ENCODE peak calls at places on chromosome 13, in nine cellular contexts. One of them, this sample, is unnamed.

GRCh38 chr13:74074723-74075122 is 59.5 kb downstream of the KLF12 start:
- DNase-seq in Peyer's patch: no peak
- DNase-seq in BJ: no peak
- DNase-seq in psoas muscle: no peak
- DNase-seq in GM12865: no peak
- DNase-seq in lower leg skin: no peak
- DNase-seq in tibial nerve: no peak
- DNase-seq in AG09309: no peak
- DNase-seq in neural crest cell: no peak
- DNase-seq in this sample: no peak

GRCh38 chr13:109787135-109787954 is 962 bp upstream of the IRS2 start:
- DNase-seq in Peyer's patch: peak; percentile 59
- DNase-seq in BJ: no peak
- DNase-seq in psoas muscle: peak; percentile 31
- DNase-seq in GM12865: no peak
- DNase-seq in lower leg skin: no peak
- DNase-seq in tibial nerve: no peak
- DNase-seq in AG09309: no peak
- DNase-seq in neural crest cell: peak; percentile 46
- DNase-seq in this sample: no peak

GRCh38 chr13:83620535-83621220 is 261.6 kb downstream of the SLITRK1 start:
- DNase-seq in Peyer's patch: no peak
- DNase-seq in BJ: no peak
- DNase-seq in psoas muscle: no peak
- DNase-seq in GM12865: no peak
- DNase-seq in lower leg skin: no peak
- DNase-seq in tibial nerve: no peak
- DNase-seq in AG09309: peak; percentile 25
- DNase-seq in neural crest cell: no peak
- DNase-seq in this sample: no peak

GRCh38 chr13:99590519-99591011 is 89.3 kb downstream of the TM9SF2 start:
- DNase-seq in Peyer's patch: no peak
- DNase-seq in BJ: peak; percentile 62
- DNase-seq in psoas muscle: no peak
- DNase-seq in GM12865: no peak
- DNase-seq in lower leg skin: no peak
- DNase-seq in tibial nerve: no peak
- DNase-seq in AG09309: no peak
- DNase-seq in neural crest cell: no peak
- DNase-seq in this sample: no peak

GRCh38 chr13:74047925-74048324 is 86.3 kb downstream of the KLF12 start:
- DNase-seq in Peyer's patch: no peak
- DNase-seq in BJ: no peak
- DNase-seq in psoas muscle: no peak
- DNase-seq in GM12865: no peak
- DNase-seq in lower leg skin: no peak
- DNase-seq in tibial nerve: no peak
- DNase-seq in AG09309: no peak
- DNase-seq in neural crest cell: no peak
- DNase-seq in this sample: no peak

GRCh38 chr13:97194473-97194872 is 27.7 kb upstream of the MBNL2 start:
- DNase-seq in Peyer's patch: no peak
- DNase-seq in BJ: peak; percentile 24
- DNase-seq in psoas muscle: no peak
- DNase-seq in GM12865: no peak
- DNase-seq in lower leg skin: no peak
- DNase-seq in tibial nerve: no peak
- DNase-seq in AG09309: no peak
- DNase-seq in neural crest cell: no peak
- DNase-seq in this sample: no peak

GRCh38 chr13:26967119-26968038 is 204.2 kb downstream of the USP12 start:
- DNase-seq in Peyer's patch: no peak
- DNase-seq in BJ: no peak
- DNase-seq in psoas muscle: no peak
- DNase-seq in GM12865: no peak
- DNase-seq in lower leg skin: no peak
- DNase-seq in tibial nerve: no peak
- DNase-seq in AG09309: no peak
- DNase-seq in neural crest cell: no peak
- DNase-seq in this sample: no peak

GRCh38 chr13:98476106-98476505 is 100.8 kb downstream of the STK24 start:
- DNase-seq in Peyer's patch: no peak
- DNase-seq in BJ: no peak
- DNase-seq in psoas muscle: no peak
- DNase-seq in GM12865: peak; percentile 79
- DNase-seq in lower leg skin: peak; percentile 82
- DNase-seq in tibial nerve: no peak
- DNase-seq in AG09309: no peak
- DNase-seq in neural crest cell: no peak
- DNase-seq in this sample: peak; percentile 68

GRCh38 chr13:20610006-20610405 is 43.0 kb downstream of the IFT88 start:
- DNase-seq in Peyer's patch: no peak
- DNase-seq in BJ: no peak
- DNase-seq in psoas muscle: no peak
- DNase-seq in GM12865: no peak
- DNase-seq in lower leg skin: no peak
- DNase-seq in tibial nerve: no peak
- DNase-seq in AG09309: no peak
- DNase-seq in neural crest cell: no peak
- DNase-seq in this sample: no peak

GRCh38 chr13:97574926-97575325 is 141.0 kb downstream of the RAP2A start:
- DNase-seq in Peyer's patch: peak; percentile 55
- DNase-seq in BJ: no peak
- DNase-seq in psoas muscle: no peak
- DNase-seq in GM12865: peak; percentile 46
- DNase-seq in lower leg skin: no peak
- DNase-seq in tibial nerve: no peak
- DNase-seq in AG09309: no peak
- DNase-seq in neural crest cell: no peak
- DNase-seq in this sample: peak; percentile 28

GRCh38 chr13:35763805-35764170 is 287.3 kb upstream of the MAB21L1 start:
- DNase-seq in Peyer's patch: no peak
- DNase-seq in BJ: no peak
- DNase-seq in psoas muscle: no peak
- DNase-seq in GM12865: no peak
- DNase-seq in lower leg skin: no peak
- DNase-seq in tibial nerve: no peak
- DNase-seq in AG09309: no peak
- DNase-seq in neural crest cell: no peak
- DNase-seq in this sample: no peak

GRCh38 chr13:109856350-109856749 is 70.0 kb upstream of the IRS2 start:
- DNase-seq in Peyer's patch: no peak
- DNase-seq in BJ: no peak
- DNase-seq in psoas muscle: no peak
- DNase-seq in GM12865: no peak
- DNase-seq in lower leg skin: no peak
- DNase-seq in tibial nerve: no peak
- DNase-seq in AG09309: no peak
- DNase-seq in neural crest cell: no peak
- DNase-seq in this sample: no peak

GRCh38 chr13:98298599-98298998 is 121.5 kb upstream of the RNF113B start:
- DNase-seq in Peyer's patch: no peak
- DNase-seq in BJ: no peak
- DNase-seq in psoas muscle: no peak
- DNase-seq in GM12865: no peak
- DNase-seq in lower leg skin: no peak
- DNase-seq in tibial nerve: no peak
- DNase-seq in AG09309: no peak
- DNase-seq in neural crest cell: no peak
- DNase-seq in this sample: no peak

GRCh38 chr13:29503041-29503837 is 92.2 kb downstream of the SLC7A1 start:
- DNase-seq in Peyer's patch: no peak
- DNase-seq in BJ: no peak
- DNase-seq in psoas muscle: no peak
- DNase-seq in GM12865: no peak
- DNase-seq in lower leg skin: no peak
- DNase-seq in tibial nerve: no peak
- DNase-seq in AG09309: no peak
- DNase-seq in neural crest cell: peak; percentile 31
- DNase-seq in this sample: no peak

DNA sequence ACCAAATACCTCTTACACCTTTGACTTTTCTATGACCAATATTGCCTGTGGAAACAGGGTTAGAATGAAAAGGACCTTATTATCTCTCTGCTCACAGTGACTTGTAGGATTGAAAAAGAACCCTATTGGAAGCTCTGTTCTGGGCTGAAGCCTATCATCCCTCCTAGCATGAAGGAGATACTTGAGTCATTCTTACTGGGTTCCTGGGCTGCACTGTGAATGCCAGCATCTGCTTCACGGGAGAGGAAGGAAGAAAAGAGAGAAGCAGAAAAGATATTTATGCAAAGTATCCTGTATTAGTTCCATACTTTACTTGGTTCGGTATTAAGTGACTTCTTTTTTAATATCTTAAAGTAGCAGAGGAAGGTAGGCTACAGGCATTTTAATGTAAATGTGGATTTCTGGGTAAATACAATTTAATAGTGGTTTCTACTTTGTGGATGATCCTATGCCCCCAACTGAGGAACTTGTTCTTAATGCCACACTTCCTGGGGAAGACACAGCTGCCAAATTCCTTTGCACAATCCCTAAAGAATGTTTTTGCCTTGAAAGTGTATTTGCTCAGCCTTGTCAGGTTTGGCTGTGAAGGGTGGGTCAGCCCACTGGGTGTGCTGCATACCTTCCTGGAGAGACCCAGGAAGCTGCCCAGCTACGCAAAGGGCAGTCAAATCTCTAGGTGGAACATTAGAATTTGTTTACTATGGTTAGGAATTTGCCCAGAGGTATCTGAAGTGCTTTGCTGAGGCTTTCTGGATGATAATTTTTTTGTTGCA is 13.7 kb upstream of the SCEL start:
- DNase-seq in Peyer's patch: no peak
- DNase-seq in BJ: no peak
- DNase-seq in psoas muscle: no peak
- DNase-seq in GM12865: no peak
- DNase-seq in lower leg skin: no peak
- DNase-seq in tibial nerve: no peak
- DNase-seq in AG09309: no peak
- DNase-seq in neural crest cell: no peak
- DNase-seq in this sample: no peak
- TF ChIP-seq CTCF in Peyer's patch: no peak
- TF ChIP-seq CTCF in BJ: no peak
- TF ChIP-seq CTCF in psoas muscle: no peak
- TF ChIP-seq CTCF in GM12865: no peak
- TF ChIP-seq CTCF in lower leg skin: no peak
- TF ChIP-seq CTCF in tibial nerve: no peak
- TF ChIP-seq CTCF in AG09309: no peak
- TF ChIP-seq CTCF in neural crest cell: no peak
- TF ChIP-seq CTCF in this sample: no peak

DNA sequence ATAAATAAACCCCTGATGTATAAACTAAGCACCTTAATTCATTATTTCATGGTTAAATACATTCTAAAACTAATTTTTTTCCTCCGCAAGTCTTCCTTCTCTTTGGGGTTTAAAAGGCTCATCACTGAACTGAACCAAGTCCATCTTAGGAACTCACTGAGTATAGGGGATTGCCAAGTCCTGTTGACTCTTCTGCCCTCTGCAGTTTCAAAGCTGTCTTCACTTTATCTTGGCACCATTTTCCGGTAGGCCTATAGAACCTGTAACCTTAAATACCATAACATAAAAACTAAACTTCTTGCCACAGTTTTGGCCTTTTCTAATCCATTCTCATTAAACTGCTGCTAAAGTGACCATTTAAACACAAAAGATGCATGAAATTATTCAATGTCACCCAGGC is 66.5 kb upstream of the USPL1 start:
- DNase-seq in Peyer's patch: no peak
- DNase-seq in BJ: no peak
- DNase-seq in psoas muscle: no peak
- DNase-seq in GM12865: peak; percentile 65
- DNase-seq in lower leg skin: no peak
- DNase-seq in tibial nerve: no peak
- DNase-seq in AG09309: peak; percentile 7
- DNase-seq in neural crest cell: no peak
- DNase-seq in this sample: peak; percentile 45
- TF ChIP-seq CTCF in Peyer's patch: no peak
- TF ChIP-seq CTCF in BJ: peak; percentile 39
- TF ChIP-seq CTCF in psoas muscle: peak; percentile 30
- TF ChIP-seq CTCF in GM12865: peak; percentile 47
- TF ChIP-seq CTCF in lower leg skin: no peak
- TF ChIP-seq CTCF in tibial nerve: no peak
- TF ChIP-seq CTCF in AG09309: peak; percentile 43
- TF ChIP-seq CTCF in neural crest cell: peak; percentile 48
- TF ChIP-seq CTCF in this sample: peak; percentile 23

DNA sequence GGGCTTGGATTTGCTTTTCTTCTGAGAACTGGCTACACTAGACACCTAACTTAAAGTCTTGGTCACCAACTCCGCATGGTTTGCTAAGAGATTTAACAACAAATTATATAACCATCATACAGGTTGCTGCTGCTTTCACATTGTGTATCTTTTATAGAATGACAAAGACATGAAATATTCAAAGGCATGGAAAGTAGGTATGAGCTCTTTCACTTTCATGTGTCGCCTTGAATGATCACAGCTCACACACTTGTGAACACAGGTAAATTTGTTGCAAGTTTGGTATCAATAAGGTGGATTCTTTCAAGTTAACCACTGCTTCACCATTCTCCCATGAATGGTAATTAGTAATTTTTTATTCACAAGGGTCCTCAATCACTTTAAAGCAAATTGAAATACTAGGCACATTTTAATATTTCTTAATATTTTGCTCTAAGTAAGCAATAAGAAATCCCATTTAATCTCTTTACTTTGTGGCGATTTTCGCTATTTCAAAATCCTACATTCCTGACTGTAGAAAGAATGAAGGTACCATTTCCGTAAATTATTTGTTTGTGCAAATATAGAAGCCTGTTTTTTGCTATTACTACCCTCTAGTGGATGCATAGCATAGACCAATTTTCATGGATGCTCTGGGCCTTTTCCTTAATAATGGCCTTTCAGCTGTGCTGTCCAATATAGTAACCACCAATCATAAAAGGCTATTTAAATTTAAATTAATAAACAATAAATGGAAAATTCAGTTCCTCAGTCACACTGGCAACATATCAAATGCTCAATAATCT is 45.5 kb upstream of the FREM2 start:
- DNase-seq in Peyer's patch: no peak
- DNase-seq in BJ: no peak
- DNase-seq in psoas muscle: no peak
- DNase-seq in GM12865: no peak
- DNase-seq in lower leg skin: no peak
- DNase-seq in tibial nerve: no peak
- DNase-seq in AG09309: no peak
- DNase-seq in neural crest cell: no peak
- DNase-seq in this sample: no peak
- TF ChIP-seq CTCF in Peyer's patch: no peak
- TF ChIP-seq CTCF in BJ: no peak
- TF ChIP-seq CTCF in psoas muscle: no peak
- TF ChIP-seq CTCF in GM12865: no peak
- TF ChIP-seq CTCF in lower leg skin: no peak
- TF ChIP-seq CTCF in tibial nerve: no peak
- TF ChIP-seq CTCF in AG09309: peak; percentile 5
- TF ChIP-seq CTCF in neural crest cell: peak; percentile 51
- TF ChIP-seq CTCF in this sample: no peak

DNA sequence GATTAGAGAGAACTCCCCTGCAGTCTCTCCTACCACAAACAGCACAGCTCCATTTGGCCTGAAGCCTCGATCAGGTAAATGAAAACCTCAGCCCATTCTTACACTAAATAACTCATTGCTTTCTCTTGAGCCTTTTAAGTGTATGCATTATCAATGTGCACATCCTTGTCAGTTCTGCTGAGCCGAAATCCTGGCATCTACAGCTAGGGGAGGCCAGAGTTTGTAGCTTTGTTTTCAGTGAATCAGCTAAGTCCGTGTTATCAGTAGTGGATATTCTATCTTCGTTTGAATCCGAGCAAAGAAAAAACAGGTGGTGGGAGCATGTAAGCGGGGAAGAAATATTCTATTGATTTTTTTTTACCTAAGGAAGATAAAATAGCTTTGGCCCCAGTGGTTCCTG is 84.4 kb downstream of the ESD start:
- DNase-seq in Peyer's patch: no peak
- DNase-seq in BJ: no peak
- DNase-seq in psoas muscle: no peak
- DNase-seq in GM12865: no peak
- DNase-seq in lower leg skin: no peak
- DNase-seq in tibial nerve: no peak
- DNase-seq in AG09309: no peak
- DNase-seq in neural crest cell: no peak
- DNase-seq in this sample: no peak
- TF ChIP-seq CTCF in Peyer's patch: no peak
- TF ChIP-seq CTCF in BJ: peak; percentile 6
- TF ChIP-seq CTCF in psoas muscle: no peak
- TF ChIP-seq CTCF in GM12865: no peak
- TF ChIP-seq CTCF in lower leg skin: no peak
- TF ChIP-seq CTCF in tibial nerve: no peak
- TF ChIP-seq CTCF in AG09309: no peak
- TF ChIP-seq CTCF in neural crest cell: no peak
- TF ChIP-seq CTCF in this sample: no peak